ENCODE peak calls at places on chromosomes 7 and 10, in nine cellular contexts. O, K, J, H, L, Q, I, A and B are unnamed samples.

GRCh38 chr10:128161031-128161430 is 34.8 kb upstream of the MKI67 start:
- DNase-seq in O (peak; percentile 21), K (no peak), J (no peak), H (no peak), L (no peak), Q (no peak), I (peak; percentile 84), A (no peak), B (no peak)

GRCh38 chr7:33040803-33041516 is 21.6 kb downstream of the NT5C3A start:
- DNase-seq in O (no peak), K (peak; percentile 89), J (no peak), H (peak; percentile 37), L (no peak), Q (peak; percentile 80), I (no peak), A (no peak), B (no peak)

GRCh38 chr7:157576415-157576814 is 239.6 kb downstream of the DNAJB6 start:
- DNase-seq in O (no peak), K (no peak), J (no peak), H (no peak), L (no peak), Q (peak; percentile 56), I (no peak), A (no peak), B (no peak)

GRCh38 chr10:17891435-17891834 is 60.3 kb upstream of the SLC39A12 start:
- DNase-seq in O (no peak), K (no peak), J (no peak), H (no peak), L (no peak), Q (no peak), I (no peak), A (no peak), B (no peak)

GRCh38 chr10:119898577-119898976 is 6.0 kb downstream of the SEC23IP start:
- DNase-seq in O (no peak), K (no peak), J (no peak), H (no peak), L (no peak), Q (no peak), I (no peak), A (no peak), B (peak; percentile 67)

GRCh38 chr7:141072548-141073172 is 1.2 kb upstream of the TMEM178B start:
- DNase-seq in O (no peak), K (no peak), J (peak; percentile 78), H (no peak), L (no peak), Q (peak; percentile 19), I (no peak), A (no peak), B (peak; percentile 56)

GRCh38 chr7:22601812-22602568 is 102.0 kb upstream of the STEAP1B start:
- DNase-seq in O (no peak), K (no peak), J (no peak), H (no peak), L (no peak), Q (no peak), I (no peak), A (no peak), B (no peak)

GRCh38 chr10:54402576-54402975 is 398.5 kb downstream of the PCDH15 start:
- DNase-seq in O (no peak), K (no peak), J (no peak), H (no peak), L (no peak), Q (no peak), I (no peak), A (peak; percentile 11), B (no peak)

GRCh38 chr10:79104264-79104954 is 35.6 kb downstream of the ZMIZ1 start:
- DNase-seq in O (no peak), K (no peak), J (peak; percentile 90), H (no peak), L (no peak), Q (no peak), I (no peak), A (no peak), B (no peak)

GRCh38 chr7:66138994-66139752 is 24.5 kb downstream of the CRCP start:
- DNase-seq in O (no peak), K (no peak), J (no peak), H (no peak), L (no peak), Q (no peak), I (no peak), A (no peak), B (no peak)

GRCh38 chr7:117739085-117739484 is 134.2 kb downstream of the CTTNBP2 start:
- DNase-seq in O (no peak), K (no peak), J (no peak), H (no peak), L (no peak), Q (no peak), I (no peak), A (no peak), B (no peak)

GRCh38 chr10:52472406-52473146 is 158.5 kb downstream of the DKK1 start:
- DNase-seq in O (no peak), K (no peak), J (no peak), H (no peak), L (no peak), Q (no peak), I (no peak), A (peak; percentile 6), B (no peak)

GRCh38 chr10:122286872-122287271 is 15.8 kb downstream of the BTBD16 start:
- DNase-seq in O (no peak), K (no peak), J (peak; percentile 77), H (no peak), L (no peak), Q (no peak), I (no peak), A (no peak), B (no peak)

GRCh38 chr10:112446855-112447691 is at the start of the genes VTI1A and ZDHHC6:
- DNase-seq in O (peak; percentile 92), K (peak; percentile 37), J (peak; percentile 90), H (peak; percentile 74), L (peak; percentile 73), Q (peak; percentile 88), I (peak; percentile 93), A (peak; percentile 81), B (no peak)
- TF ChIP-seq POLR2A in O (no peak), K (peak; percentile 96), J (peak; percentile 3), H (peak; percentile 36), L (peak; percentile 65), Q (peak; percentile 82), I (no peak), A (peak; percentile 91), B (no peak)

DNA sequence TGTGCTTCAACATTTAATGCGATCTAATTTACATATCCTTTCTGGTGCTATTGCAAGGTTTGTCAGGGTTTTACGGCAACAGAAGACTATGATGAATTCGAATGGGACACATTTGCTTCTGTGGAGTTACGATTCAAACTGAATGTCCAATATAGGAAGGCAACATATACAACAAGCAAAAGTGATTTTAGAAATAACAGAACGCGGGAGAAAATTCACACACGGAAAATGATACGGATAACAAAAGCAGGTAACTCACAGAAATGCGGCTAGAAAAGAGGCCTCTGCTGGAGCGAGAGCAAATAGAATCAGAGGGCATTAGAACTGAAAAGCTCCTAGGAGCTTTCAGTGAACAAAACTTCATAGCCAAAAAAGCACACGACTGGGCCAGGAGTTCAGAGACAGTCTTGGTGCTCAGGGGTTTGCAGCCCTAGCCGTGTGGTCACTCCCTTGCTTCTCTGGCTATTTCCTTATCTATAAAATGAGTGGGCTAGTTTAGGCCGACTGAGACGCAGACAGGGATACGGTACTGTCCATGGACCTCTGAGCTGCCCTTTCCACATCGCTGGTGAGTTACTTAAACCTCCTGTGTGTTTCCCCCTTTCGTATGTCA is 555 bp upstream of the TAX1BP1 start:
- DNase-seq in O (no peak), K (no peak), J (no peak), H (no peak), L (peak; percentile 50), Q (no peak), I (no peak), A (no peak), B (no peak)
- TF ChIP-seq CTCF in O (no peak), K (no peak), J (no peak), H (no peak), L (no peak), Q (no peak), I (no peak), A (peak; percentile 5), B (no peak)

DNA sequence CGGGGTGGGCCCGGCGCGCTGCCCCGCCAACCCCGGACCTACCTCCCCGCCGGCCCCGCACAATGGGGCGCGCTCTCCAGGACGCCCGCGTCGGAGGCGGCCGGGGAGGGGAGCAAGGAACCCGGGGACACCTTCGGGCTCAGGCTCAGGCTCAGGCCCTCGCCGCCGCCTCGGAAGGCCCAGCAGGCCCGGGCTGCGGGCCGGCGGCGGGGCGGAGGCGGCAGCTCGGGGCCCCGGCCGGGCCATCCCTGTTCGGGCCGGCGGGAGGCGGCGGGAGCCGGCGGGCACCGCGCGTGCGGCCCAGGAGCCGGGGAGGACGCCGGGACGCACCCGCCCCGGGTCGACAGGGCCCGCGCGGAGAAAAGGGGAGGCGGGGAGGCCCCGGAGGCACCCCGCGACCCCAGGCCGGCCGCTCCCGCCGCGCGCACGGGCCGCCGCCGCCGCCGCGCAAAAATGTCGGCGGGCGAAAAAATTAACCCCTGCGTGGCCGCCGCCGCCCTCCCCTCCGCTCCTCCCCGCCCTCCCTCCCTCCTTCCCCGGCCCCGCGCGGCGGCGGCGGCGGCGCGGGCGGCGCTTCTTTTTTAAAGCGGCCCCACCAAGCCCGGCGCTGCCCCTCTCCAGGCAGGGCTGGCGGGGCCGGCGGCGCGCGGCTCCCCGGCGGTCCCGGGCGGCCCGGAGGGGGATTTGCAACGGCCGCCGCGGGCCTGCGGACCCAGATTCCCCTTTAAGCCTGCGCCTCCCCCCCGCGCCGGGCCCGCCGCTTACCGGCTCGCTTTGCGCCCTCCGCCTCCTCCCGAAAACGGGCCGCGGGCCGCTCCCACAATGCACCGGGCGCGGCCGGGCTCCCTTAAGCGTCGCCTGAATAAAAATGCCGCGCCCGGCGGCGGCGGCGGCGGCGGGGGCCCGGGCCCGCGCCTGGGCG is 597 bp downstream of the SEPHS1 start:
- DNase-seq in O (peak; percentile 88), K (no peak), J (peak; percentile 90), H (peak; percentile 57), L (peak; percentile 86), Q (peak; percentile 87), I (no peak), A (peak; percentile 46), B (no peak)
- TF ChIP-seq POLR2AphosphoS5 in O (no peak), K (no peak), J (no peak), H (no peak), L (no peak), Q (no peak), I (no peak), A (no peak), B (no peak)

GRCh38 chr10:63133787-63134557 is 844 bp downstream of the NRBF2 start:
- DNase-seq in O (peak; percentile 81), K (no peak), J (peak; percentile 70), H (no peak), L (no peak), Q (no peak), I (no peak), A (no peak), B (no peak)

GRCh38 chr10:63132651-63133055 is 475 bp upstream of the NRBF2 start:
- DNase-seq in O (no peak), K (no peak), J (no peak), H (no peak), L (no peak), Q (no peak), I (no peak), A (no peak), B (no peak)

GRCh38 chr10:63129888-63130287 is 3.2 kb upstream of the NRBF2 start:
- DNase-seq in O (no peak), K (no peak), J (no peak), H (no peak), L (no peak), Q (no peak), I (no peak), A (no peak), B (no peak)

GRCh38 chr10:63137306-63137705 is 4.2 kb downstream of the NRBF2 start:
- DNase-seq in O (no peak), K (no peak), J (no peak), H (no peak), L (no peak), Q (no peak), I (no peak), A (peak; percentile 66), B (no peak)

GRCh38 chr10:63133056-63133786 is at the start of gene NRBF2:
- DNase-seq in O (peak; percentile 98), K (peak; percentile 96), J (peak; percentile 99), H (peak; percentile 98), L (peak; percentile 98), Q (peak; percentile 98), I (peak; percentile 99), A (peak; percentile 97), B (peak; percentile 97)
- TF ChIP-seq POLR2A in O (peak; percentile 40), K (peak; percentile 99), J (peak; percentile 93), H (peak; percentile 95), L (peak; percentile 98), Q (peak; percentile 98), I (peak; percentile 95), A (peak; percentile 92), B (peak; percentile 89)